ENCODE peak calls at places on chromosomes 12 and 14, in four cellular contexts. K is body of pancreas; J is CD8-positive, alpha-beta memory T cell; L is aorta. T is an unnamed sample. For H3K27me3, the result is how much of the 10 kb centered on the place peaks cover.

GRCh38 chr12:34218193-34219045 is 196.1 kb downstream of the ALG10 start:
- DNase-seq in J (peak), L (peak), K (peak), T (peak)

GRCh38 chr14:75310295-75311059 is 31.8 kb downstream of the FOS start:
- DNase-seq in K (peak), L (peak), J (no peak), T (no peak)

GRCh38 chr12:45560689-45561088 is 168.8 kb upstream of the ARID2 start:
- DNase-seq in K (no peak), J (no peak), L (no peak), T (no peak)

GRCh38 chr14:71686677-71687076 is 245.6 kb upstream of the RGS6 start:
- DNase-seq in J (no peak), L (peak), K (no peak), T (no peak)

GRCh38 chr14:73295198-73295796 is 58.0 kb downstream of the PAPLN start:
- DNase-seq in L (no peak), K (no peak), J (no peak), T (peak)

GRCh38 chr12:74509886-74510285 is 27.7 kb upstream of the ATXN7L3B start:
- DNase-seq in L (no peak), K (no peak), J (no peak), T (no peak)

GRCh38 chr12:26629864-26630263 is 203.1 kb downstream of the ITPR2 start:
- DNase-seq in J (no peak), L (no peak), K (no peak), T (no peak)

GRCh38 chr12:58678753-58679152 is 241.6 kb downstream of the LRIG3 start:
- DNase-seq in K (no peak), J (no peak), L (no peak), T (no peak)

GRCh38 chr12:130026608-130027176 is 122.9 kb upstream of the TMEM132D start:
- DNase-seq in L (no peak), K (peak), J (no peak), T (peak)

GRCh38 chr12:10618338-10618987 is 5.1 kb upstream of the MAGOHB start:
- DNase-seq in J (no peak), K (no peak), L (no peak), T (no peak)

GRCh38 chr14:96267916-96268315 is 11.9 kb downstream of the BDKRB1 start:
- DNase-seq in J (no peak), K (no peak), L (no peak), T (no peak)

GRCh38 chr12:18139989-18140596 is 50.1 kb upstream of the RERGL start:
- DNase-seq in K (no peak), L (no peak), J (no peak), T (peak)

GRCh38 chr12:26340649-26341048 is 145.3 kb downstream of the SSPN start:
- DNase-seq in J (no peak), K (no peak), L (peak), T (no peak)

GRCh38 chr14:94102768-94103482 is 7.6 kb upstream of the IFI27 start:
- DNase-seq in L (no peak), J (no peak), K (no peak), T (no peak)

GRCh38 chr14:68774771-68775613 is 17.9 kb downstream of the ZFP36L1 start:
- DNase-seq in J (no peak), K (peak), L (peak), T (no peak)

GRCh38 chr12:121175383-121176119 is 34.4 kb upstream of the P2RX4 start:
- DNase-seq in K (no peak), L (peak), J (no peak), T (no peak)

GRCh38 chr14:88364710-88365413 is 20.6 kb upstream of the SPATA7 start:
- DNase-seq in J (no peak), K (no peak), L (no peak), T (no peak)

GRCh38 chr14:91754819-91755218 is 22.9 kb upstream of the CATSPERB start:
- DNase-seq in J (no peak), K (peak), L (no peak), T (no peak)

GRCh38 chr14:75126121-75126544 is 715 bp downstream of the NEK9 start:
- DNase-seq in J (no peak), K (no peak), L (no peak), T (peak)

GRCh38 chr12:103821773-103822172 is 19.3 kb downstream of the NT5DC3 start:
- DNase-seq in J (no peak), L (no peak), K (no peak), T (no peak)

GRCh38 chr12:110702081-110702480 is 13.2 kb upstream of the HVCN1 start:
- DNase-seq in L (no peak), J (no peak), K (no peak), T (no peak)

GRCh38 chr12:92506460-92506859 is 196.3 kb upstream of the PLEKHG7 start:
- DNase-seq in K (no peak), L (no peak), J (no peak), T (no peak)

GRCh38 chr14:99247772-99248171 is 24.2 kb downstream of the BCL11B start:
- DNase-seq in K (no peak), J (no peak), L (no peak), T (no peak)

GRCh38 chr12:40819427-40820108 is 127.3 kb downstream of the CNTN1 start:
- DNase-seq in L (no peak), K (peak), J (no peak), T (no peak)

GRCh38 chr12:58034712-58035111 is 93.3 kb downstream of the ATP23 start:
- DNase-seq in L (no peak), J (no peak), K (no peak), T (no peak)

GRCh38 chr14:65421201-65421981 is 8.9 kb downstream of the FUT8 start:
- DNase-seq in J (no peak), L (no peak), K (no peak), T (no peak)

GRCh38 chr12:13024151-13024946 is 19.8 kb upstream of the FAM234B start:
- DNase-seq in L (no peak), K (no peak), J (no peak), T (peak)

GRCh38 chr14:99387880-99388279 is 92.8 kb downstream of the SETD3 start:
- DNase-seq in K (no peak), L (no peak), J (no peak), T (no peak)

GRCh38 chr12:109998241-109998903 is 858 bp upstream of the ANKRD13A start:
- DNase-seq in K (no peak), L (no peak), J (no peak), T (peak)

GRCh38 chr12:124381454-124382207 is 86.7 kb downstream of the RFLNA start:
- DNase-seq in K (peak), J (no peak), L (peak), T (no peak)

GRCh38 chr12:112236386-112236785 is 111.0 kb downstream of the TRAFD1 start:
- DNase-seq in L (no peak), K (no peak), J (no peak), T (no peak)

GRCh38 chr14:89164168-89165074 is 252.6 kb downstream of the FOXN3 start:
- DNase-seq in L (no peak), J (no peak), K (no peak), T (no peak)

GRCh38 chr14:23665302-23666016 is 29.3 kb downstream of the DHRS2 start:
- DNase-seq in J (no peak), L (no peak), K (no peak), T (no peak)

GRCh38 chr12:76341436-76342030 is 6.7 kb downstream of the BBS10 start:
- DNase-seq in K (no peak), L (no peak), J (no peak), T (no peak)

GRCh38 chr12:6280672-6281071 is 29.8 kb upstream of the PLEKHG6 start:
- DNase-seq in L (no peak), J (no peak), K (no peak), T (no peak)

GRCh38 chr12:31507966-31508365 is 83.0 kb downstream of the DENND5B start:
- DNase-seq in L (no peak), J (no peak), K (no peak), T (no peak)

GRCh38 chr14:68476212-68476964 is 316.5 kb downstream of the ZFP36L1 start:
- DNase-seq in J (no peak), K (peak), L (peak), T (no peak)

GRCh38 chr14:41167040-41167439 is 439.6 kb upstream of the LRFN5 start:
- DNase-seq in K (no peak), J (no peak), L (no peak), T (no peak)

GRCh38 chr12:56884421-56884820 is 49.8 kb downstream of the SDR9C7 start:
- DNase-seq in J (no peak), L (no peak), K (no peak), T (peak)

GRCh38 chr12:52555577-52555976 is 2.6 kb upstream of the KRT71 start:
- DNase-seq in K (no peak), L (peak), J (peak), T (no peak)
- H3K27me3 ChIP-seq in K (under half), L (under half), J (under half), T (under half)

GRCh38 chr12:27967551-27968054 is 4.9 kb downstream of the PTHLH start:
- DNase-seq in L (no peak), J (no peak), K (no peak), T (no peak)
- H3K27me3 ChIP-seq in L (under half), J (under half), K (under half), T (under half)

GRCh38 chr14:50835280-50835679 is 4.3 kb upstream of the NIN start:
- DNase-seq in K (no peak), L (no peak), J (no peak), T (no peak)

GRCh38 chr14:50837850-50838470 is 7.0 kb upstream of the NIN start:
- DNase-seq in K (no peak), L (no peak), J (no peak), T (no peak)

GRCh38 chr14:50834802-50835276 is 3.9 kb upstream of the NIN start:
- DNase-seq in K (no peak), L (no peak), J (no peak), T (no peak)

GRCh38 chr14:50837271-50837670 is 6.3 kb upstream of the NIN start:
- DNase-seq in J (no peak), K (no peak), L (no peak), T (no peak)

DNA sequence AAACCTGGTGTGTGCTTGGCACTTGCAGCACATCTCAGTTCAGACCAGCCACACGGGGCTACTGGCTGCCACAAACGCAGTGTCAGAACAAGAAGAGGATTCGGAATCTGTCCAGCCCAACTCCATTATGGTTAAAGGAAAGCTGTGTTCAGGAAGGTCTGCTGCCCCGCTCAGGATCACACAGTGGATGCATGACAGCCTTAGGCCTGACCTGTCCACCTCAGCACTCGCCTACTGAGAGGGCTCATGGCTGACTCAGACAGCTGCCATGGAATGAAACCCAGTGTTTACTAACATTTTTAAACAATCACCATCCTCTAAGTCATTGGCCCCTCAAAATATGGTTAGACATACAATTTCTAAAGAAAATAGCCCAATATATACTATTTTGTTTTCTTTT is 5.6 kb upstream of the NIN start:
- DNase-seq in J (no peak), K (no peak), L (no peak), T (no peak)
- H3K27me3 ChIP-seq in J (under half), K (under half), L (under half), T (under half)

GRCh38 chr14:104542871-104543830 is 36.4 kb upstream of the C14orf180 start:
- DNase-seq in K (no peak), J (no peak), L (no peak), T (peak)
- H3K27me3 ChIP-seq in K (under half), J (under half), L (under half), T (under half)

DNA sequence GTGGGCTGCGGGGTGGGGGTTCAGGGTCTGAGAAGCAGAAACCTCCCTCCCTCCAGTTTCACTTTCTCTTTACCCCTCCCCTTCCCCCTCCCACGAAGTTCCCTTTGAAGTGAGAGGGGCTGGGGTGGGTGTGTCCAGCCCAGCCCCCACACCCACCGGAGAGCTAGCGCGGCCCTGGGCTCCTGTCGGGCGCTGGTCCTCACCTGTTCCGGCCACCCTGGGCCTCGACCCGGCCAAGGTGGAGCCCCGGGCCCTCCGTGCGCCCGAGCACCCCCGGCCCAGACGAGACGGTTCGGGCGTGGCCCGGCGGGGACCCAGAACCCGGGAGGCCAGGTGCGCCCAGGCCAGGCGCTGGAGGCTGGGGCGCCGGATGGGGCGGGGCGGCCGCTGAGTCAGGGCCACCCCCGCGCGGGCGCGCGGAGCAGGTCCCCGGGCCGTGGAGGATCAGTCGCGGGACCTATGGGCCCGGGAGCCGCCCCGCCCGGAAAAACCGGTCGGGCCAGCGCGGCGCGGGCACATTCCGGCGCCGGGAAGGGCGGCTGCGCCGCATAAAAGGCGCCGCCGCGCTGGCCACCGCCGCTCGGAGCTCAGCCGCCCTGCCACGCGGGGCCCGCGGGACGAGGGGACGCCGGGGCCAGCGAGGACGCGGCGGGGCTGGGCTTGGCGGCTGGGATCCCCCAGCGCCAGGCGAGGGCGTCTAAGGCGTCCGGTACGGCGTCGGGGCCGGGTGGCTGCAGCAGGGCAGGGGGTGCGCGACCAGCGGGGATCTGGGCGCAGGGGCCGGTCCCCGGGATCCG is 21.6 kb upstream of the KIF26A start:
- DNase-seq in J (no peak), K (peak), L (peak), T (no peak)
- H3K27me3 ChIP-seq in J (under half), K (under half), L (under half), T (under half)

DNA sequence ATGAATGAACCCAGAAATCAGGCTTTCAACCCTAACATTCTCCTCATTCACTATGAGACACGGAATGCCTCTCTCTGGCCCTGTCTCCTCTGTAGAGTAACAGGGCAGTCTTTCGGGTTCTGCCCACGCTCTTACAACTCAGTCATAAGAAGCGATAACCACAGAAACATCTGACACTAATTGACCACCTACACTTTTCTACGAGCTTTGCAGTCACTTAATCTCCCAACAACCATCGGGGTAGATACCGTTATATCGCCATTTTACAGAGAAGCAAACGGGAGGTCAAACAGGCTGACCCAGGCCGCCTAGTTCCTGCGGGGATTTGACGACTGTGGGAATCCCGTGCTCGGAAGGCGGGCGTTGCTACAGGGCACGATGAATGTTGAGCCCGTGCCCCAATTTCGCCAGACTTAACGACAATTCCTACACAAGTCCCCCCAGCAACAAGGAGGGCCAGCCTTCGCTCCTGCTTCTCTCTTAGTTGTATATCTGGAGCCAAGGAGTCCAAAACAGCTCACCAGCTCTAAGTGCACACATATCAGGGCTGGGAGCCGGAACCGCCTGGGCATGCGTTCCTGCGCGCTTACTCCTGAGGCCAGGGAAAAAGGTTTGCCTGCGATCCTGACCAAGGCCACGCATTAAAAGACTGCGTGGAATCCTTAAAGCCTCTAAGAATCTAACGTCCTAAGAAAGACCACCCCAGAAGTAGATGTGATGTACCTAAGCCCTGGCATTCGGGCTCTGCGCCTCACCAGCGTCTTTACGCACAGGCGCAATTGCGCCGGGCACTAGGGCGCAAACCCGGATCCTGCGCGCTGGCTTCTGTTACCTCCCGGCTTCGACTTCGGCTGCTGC is 38.7 kb upstream of the TBX5 start:
- DNase-seq in K (no peak), J (no peak), L (no peak), T (no peak)
- H3K27me3 ChIP-seq in K (under half), J (under half), L (under half), T (under half)

DNA sequence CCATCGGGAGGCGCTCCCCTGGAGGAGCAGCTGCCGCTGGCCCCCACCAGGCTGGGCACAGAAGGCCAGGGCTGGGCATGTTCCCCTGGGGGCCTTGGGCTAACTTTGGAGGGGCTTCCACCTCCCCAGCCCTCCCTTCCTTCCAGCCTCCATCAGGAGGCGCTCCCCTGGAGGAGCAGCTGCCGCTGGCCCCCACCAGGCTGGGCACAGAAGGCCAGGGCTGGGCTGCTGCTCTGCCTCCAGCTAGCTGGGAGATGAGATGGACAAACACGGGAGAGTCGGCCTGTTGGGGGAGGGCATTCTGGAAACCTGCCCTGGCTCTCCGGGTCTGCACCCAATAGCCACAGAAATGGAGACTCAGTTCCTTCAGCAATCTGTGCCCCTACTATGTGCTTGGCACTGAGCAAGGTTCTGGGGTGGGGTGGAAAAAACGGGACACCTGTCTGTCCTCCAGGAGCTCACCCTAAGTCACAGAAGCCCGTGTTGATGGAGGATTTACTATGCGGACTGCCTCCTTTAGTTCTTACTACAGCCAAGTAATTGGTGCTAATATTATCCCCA is 39.0 kb upstream of the CORO1C start:
- DNase-seq in J (no peak), L (no peak), K (no peak), T (no peak)
- H3K27me3 ChIP-seq in J (under half), L (under half), K (under half), T (under half)

GRCh38 chr12:132389066-132389465 is 59.7 kb upstream of the GALNT9 start:
- DNase-seq in K (no peak), J (no peak), L (no peak), T (no peak)
- H3K27me3 ChIP-seq in K (under half), J (under half), L (under half), T (under half)

GRCh38 chr14:56810850-56811595 is 744 bp upstream of the OTX2 start:
- DNase-seq in L (no peak), K (no peak), J (no peak), T (no peak)
- H3K27me3 ChIP-seq in L (under half), K (under half), J (under half), T (under half)

GRCh38 chr14:105534586-105534985 is 8.2 kb downstream of the TMEM121 start:
- DNase-seq in J (no peak), K (no peak), L (no peak), T (no peak)
- H3K27me3 ChIP-seq in J (under half), K (under half), L (under half), T (under half)